ENCODE peak calls at places on chromosomes 7 and 10, in seven cellular contexts. V is spleen, R is astrocyte, T is suprapubic skin, K is tibial artery, G is RWPE2, U is tibial nerve. M is an unnamed sample.

GRCh38 chr7:111711426-111712065 is 149.3 kb upstream of the IMMP2L start:
- DNase-seq in R (no peak), K (no peak), T (no peak), G (no peak), V (no peak), U (no peak), M (no peak)

GRCh38 chr7:150515752-150516151 is 1.1 kb downstream of the GIMAP7 start:
- DNase-seq in V (no peak), T (no peak), K (no peak), U (no peak), R (no peak), G (no peak), M (peak; percentile 5)

GRCh38 chr7:47493971-47494370 is 87.9 kb downstream of the TNS3 start:
- DNase-seq in R (peak; percentile 36), V (no peak), T (no peak), K (no peak), G (no peak), U (no peak), M (no peak)

GRCh38 chr10:17675638-17676037 is 31.7 kb downstream of the STAM start:
- DNase-seq in U (no peak), R (peak; percentile 36), K (no peak), G (no peak), V (no peak), T (no peak), M (no peak)

GRCh38 chr7:39085590-39086049 is 107.9 kb downstream of the POU6F2 start:
- DNase-seq in U (no peak), V (no peak), T (no peak), R (peak; percentile 2), K (no peak), G (no peak), M (no peak)

GRCh38 chr10:43068781-43069515 is 7.9 kb upstream of the RET start:
- DNase-seq in R (no peak), G (no peak), T (no peak), V (peak; percentile 48), K (no peak), U (no peak), M (no peak)

GRCh38 chr10:34815174-34816066 is at the start of gene PARD3:
- DNase-seq in V (peak; percentile 62), G (no peak), T (peak; percentile 70), R (no peak), U (peak; percentile 26), K (peak; percentile 74), M (peak; percentile 26)

GRCh38 chr7:155604504-155604997 is 39.9 kb upstream of the RBM33 start:
- DNase-seq in V (no peak), R (no peak), G (no peak), T (no peak), U (no peak), K (no peak), M (no peak)

GRCh38 chr10:22633528-22633927 is 80.8 kb downstream of the PIP4K2A start:
- DNase-seq in G (no peak), V (no peak), T (no peak), K (no peak), R (no peak), U (no peak), M (no peak)

GRCh38 chr7:151137841-151138540 is 29.5 kb downstream of the GBX1 start:
- DNase-seq in U (no peak), V (peak; percentile 62), G (peak; percentile 53), T (peak; percentile 54), R (no peak), K (no peak), M (no peak)

GRCh38 chr10:104259456-104259855 is 4.8 kb downstream of the GSTO1 start:
- DNase-seq in K (no peak), V (no peak), U (no peak), T (no peak), R (no peak), G (no peak), M (no peak)

GRCh38 chr10:23345861-23346260 is 1.3 kb upstream of the C10orf67 start:
- DNase-seq in G (no peak), R (peak; percentile 89), V (no peak), U (no peak), T (no peak), K (no peak), M (no peak)

GRCh38 chr7:123836656-123837055 is 8.3 kb upstream of the HYAL4 start:
- DNase-seq in T (no peak), G (no peak), R (no peak), K (no peak), U (no peak), V (no peak), M (no peak)

GRCh38 chr7:109256762-109257560 is 687.3 kb downstream of the DNAJB9 start:
- DNase-seq in U (no peak), V (no peak), K (no peak), T (no peak), R (no peak), G (no peak), M (no peak)

GRCh38 chr10:47188156-47188555 is 111.8 kb upstream of the GDF10 start:
- DNase-seq in V (no peak), T (no peak), U (no peak), K (no peak), G (no peak), R (no peak), M (no peak)

GRCh38 chr7:46558482-46559193 is 637.6 kb upstream of the IGFBP3 start:
- DNase-seq in T (peak; percentile 78), K (no peak), V (no peak), G (no peak), U (no peak), R (peak; percentile 79), M (no peak)

GRCh38 chr7:15113752-15114151 is 211.2 kb upstream of the DGKB start:
- DNase-seq in T (no peak), G (no peak), R (no peak), K (no peak), U (no peak), V (no peak), M (no peak)

GRCh38 chr7:151631149-151631967 is 111.7 kb upstream of the RHEB start:
- DNase-seq in V (no peak), R (no peak), U (no peak), K (no peak), G (no peak), T (no peak), M (peak; percentile 50)

GRCh38 chr10:107899075-107899474 is 734.6 kb upstream of the SORCS1 start:
- DNase-seq in U (no peak), T (no peak), R (no peak), G (no peak), K (no peak), V (no peak), M (no peak)

GRCh38 chr10:131979821-131980270 is 1.9 kb downstream of the BNIP3 start:
- DNase-seq in V (peak; percentile 78), T (no peak), R (no peak), G (no peak), U (no peak), K (peak; percentile 71), M (no peak)

GRCh38 chr10:123995461-123996131 is 97.8 kb downstream of the CHST15 start:
- DNase-seq in R (peak; percentile 93), G (peak; percentile 89), T (no peak), V (peak; percentile 91), U (no peak), K (peak; percentile 73), M (peak; percentile 70)

GRCh38 chr7:69412331-69413146 is 185.7 kb upstream of the AUTS2 start:
- DNase-seq in R (peak; percentile 83), T (peak; percentile 73), V (peak; percentile 55), U (no peak), G (no peak), K (peak; percentile 67), M (peak; percentile 78)

GRCh38 chr10:103672345-103672744 is 178.8 kb downstream of the NEURL1 start:
- DNase-seq in U (no peak), K (no peak), G (no peak), T (no peak), R (no peak), V (no peak), M (no peak)

GRCh38 chr7:156473476-156474240 is 166.9 kb upstream of the RNF32 start:
- DNase-seq in V (no peak), U (no peak), K (no peak), R (peak; percentile 10), G (no peak), T (no peak), M (peak; percentile 42)

GRCh38 chr7:157041514-157042277 is 31.2 kb upstream of the MNX1 start:
- DNase-seq in U (no peak), K (no peak), R (no peak), T (peak; percentile 26), V (no peak), G (no peak), M (no peak)

GRCh38 chr7:47147213-47147631 is 434.7 kb downstream of the TNS3 start:
- DNase-seq in K (no peak), G (no peak), U (no peak), R (peak; percentile 18), V (no peak), T (no peak), M (no peak)

GRCh38 chr7:155775691-155776090 is 36.6 kb downstream of the SHH start:
- DNase-seq in T (no peak), K (no peak), G (no peak), V (no peak), U (no peak), R (no peak), M (no peak)

GRCh38 chr10:31034041-31034918 is 2.6 kb upstream of the ZNF438 start:
- DNase-seq in K (no peak), G (no peak), R (peak; percentile 99), U (no peak), V (no peak), T (no peak), M (no peak)
- TF ChIP-seq CTCF in K (no peak), G (no peak), R (no peak), U (no peak), V (no peak), T (no peak), M (no peak)

DNA sequence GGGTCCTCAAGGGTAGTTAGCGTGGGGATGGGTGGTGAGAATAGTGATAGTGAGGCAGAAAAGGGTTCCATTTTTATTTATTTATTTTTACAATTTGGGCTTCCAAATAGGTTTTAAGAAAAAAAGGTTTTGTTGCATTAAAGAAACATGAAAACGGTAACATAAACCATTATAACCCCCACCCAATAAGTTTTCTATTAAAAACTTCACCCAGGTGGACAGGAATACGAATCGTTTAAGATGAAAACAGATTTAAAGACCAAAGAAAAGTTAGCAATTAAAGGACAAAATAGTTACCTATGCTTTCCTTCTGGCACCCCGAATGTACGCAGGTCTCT is 78.7 kb downstream of the ZFAND4 start:
- DNase-seq in G (no peak), U (no peak), R (no peak), V (no peak), K (no peak), T (no peak), M (no peak)
- H3K4me3 ChIP-seq in G (peak overlapping the region; percentile 77), U (peak overlapping the region; percentile 99), R (peak overlapping the region; percentile 80), V (peak overlapping the region; percentile 84), K (peak overlapping the region; percentile 89), T (peak overlapping the region; percentile 98), M (peak overlapping the region; percentile 95)

GRCh38 chr10:4586756-4587155 is 239.3 kb upstream of the AKR1E2 start:
- DNase-seq in K (no peak), G (no peak), R (peak; percentile 55), T (no peak), U (no peak), V (no peak), M (no peak)

GRCh38 chr10:4587466-4587865 is 238.5 kb upstream of the AKR1E2 start:
- DNase-seq in K (no peak), R (no peak), V (no peak), U (no peak), T (no peak), G (no peak), M (no peak)

GRCh38 chr10:4581929-4582328 is 244.1 kb upstream of the AKR1E2 start:
- DNase-seq in U (no peak), R (no peak), G (no peak), V (no peak), K (no peak), T (no peak), M (no peak)
- TF ChIP-seq CTCF in U (no peak), R (no peak), G (no peak), V (no peak), K (no peak), T (no peak), M (no peak)

GRCh38 chr7:36896418-36896817 is 172.1 kb upstream of the AOAH start:
- DNase-seq in G (no peak), K (no peak), U (no peak), V (no peak), R (no peak), T (no peak), M (no peak)
- H3K4me3 ChIP-seq in G (no peak overlapping the region), K (no peak overlapping the region), U (no peak overlapping the region), V (no peak overlapping the region), R (no peak overlapping the region), T (no peak overlapping the region), M (no peak overlapping the region)

M was measured in GM12865.